ENCODE peak calls at places on chromosome 21, in seven cellular contexts. A, H, O, R, F, Q and J are unnamed samples.
A peak's percentile ranks its signal among the peaks of the same experiment; 100 is the strongest.

GRCh38 chr21:32867587-32867986 is 96.0 kb upstream of the PAXBP1 start:
- DNase-seq in A (no peak), H (no peak), O (no peak), R (no peak), F (no peak), Q (no peak), J (no peak)

GRCh38 chr21:15289896-15290841 is 225.4 kb upstream of the NRIP1 start:
- DNase-seq in A (no peak), H (peak; percentile 79), O (peak; percentile 92), R (peak; percentile 76), F (peak; percentile 16), Q (peak; percentile 91), J (no peak)

GRCh38 chr21:21200103-21200938 is 202.1 kb downstream of the NCAM2 start:
- DNase-seq in A (peak; percentile 85), H (peak; percentile 55), O (no peak), R (no peak), F (peak; percentile 31), Q (no peak), J (no peak)

GRCh38 chr21:42732033-42732410 is 78.6 kb downstream of the PDE9A start:
- DNase-seq in A (no peak), H (no peak), O (no peak), R (no peak), F (no peak), Q (no peak), J (no peak)

GRCh38 chr21:33367309-33367973 is 35.8 kb upstream of the IFNGR2 start:
- DNase-seq in A (no peak), H (no peak), O (peak; percentile 76), R (no peak), F (no peak), Q (no peak), J (no peak)

GRCh38 chr21:34027727-34028461 is 45.5 kb upstream of the MRPS6 start:
- DNase-seq in A (peak; percentile 16), H (no peak), O (no peak), R (no peak), F (no peak), Q (no peak), J (no peak)

GRCh38 chr21:45880097-45881068 is 101.2 kb upstream of the COL6A1 start:
- DNase-seq in A (peak; percentile 55), H (peak; percentile 80), O (peak; percentile 82), R (peak; percentile 90), F (peak; percentile 60), Q (peak; percentile 90), J (peak; percentile 79)

GRCh38 chr21:37565530-37566223 is 199.1 kb downstream of the DYRK1A start:
- DNase-seq in A (peak; percentile 56), H (no peak), O (no peak), R (no peak), F (no peak), Q (peak; percentile 21), J (no peak)

GRCh38 chr21:35048183-35048601 is 910 bp downstream of the RUNX1 start:
- DNase-seq in A (peak; percentile 80), H (peak; percentile 90), O (no peak), R (peak; percentile 90), F (no peak), Q (peak; percentile 66), J (no peak)

GRCh38 chr21:39209334-39209688 is 26.1 kb upstream of the PSMG1 start:
- DNase-seq in A (no peak), H (no peak), O (no peak), R (no peak), F (no peak), Q (no peak), J (no peak)

GRCh38 chr21:39204134-39204533 is 20.9 kb upstream of the PSMG1 start:
- DNase-seq in A (no peak), H (no peak), O (no peak), R (no peak), F (no peak), Q (no peak), J (no peak)

GRCh38 chr21:39208624-39209333 is 25.5 kb upstream of the PSMG1 start:
- DNase-seq in A (no peak), H (no peak), O (no peak), R (no peak), F (no peak), Q (no peak), J (no peak)
- H3K9me3 ChIP-seq in A (no peaks in the 10 kb centered on the region), H (no peaks in the 10 kb centered on the region), O (no peaks in the 10 kb centered on the region), R (no peaks in the 10 kb centered on the region), F (no peaks in the 10 kb centered on the region), Q (no peaks in the 10 kb centered on the region), J (no peaks in the 10 kb centered on the region)

DNA sequence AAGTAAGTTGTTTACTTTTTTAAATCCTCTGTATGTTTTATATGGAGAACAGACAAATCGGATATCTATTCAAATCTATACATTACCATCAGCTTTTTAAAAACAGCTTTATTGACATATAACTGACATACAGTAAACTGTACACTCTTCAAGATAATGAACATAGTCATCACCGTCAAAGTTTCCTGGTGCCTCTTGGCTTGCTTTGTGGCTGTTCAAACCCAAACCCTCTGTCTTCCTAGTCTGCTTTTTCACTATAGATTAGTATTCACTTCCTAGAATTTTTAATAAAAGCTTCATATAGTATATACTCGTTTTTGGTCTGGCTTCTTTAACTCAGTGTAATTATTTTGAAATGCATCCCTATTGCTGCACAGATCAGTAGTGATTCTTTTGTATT is 56.4 kb upstream of the TPTE start:
- DNase-seq in A (no peak), H (no peak), O (no peak), R (no peak), F (no peak), Q (no peak), J (no peak)
- H3K9me3 ChIP-seq in A (no peaks in the 10 kb centered on the region), H (no peaks in the 10 kb centered on the region), O (peaks cover 82% of the 10 kb centered on the region), R (peaks cover 44% of the 10 kb centered on the region), F (peaks cover 21% of the 10 kb centered on the region), Q (no peaks in the 10 kb centered on the region), J (no peaks in the 10 kb centered on the region)

GRCh38 chr21:7951854-7952519 is 2569.4 kb upstream of the TPTE start:
- DNase-seq in A (no peak), H (no peak), O (no peak), R (no peak), F (no peak), Q (no peak), J (no peak)
- H3K9me3 ChIP-seq in A (peaks cover 56% of the 10 kb centered on the region), H (peaks cover 82% of the 10 kb centered on the region), O (no peaks in the 10 kb centered on the region), R (no peaks in the 10 kb centered on the region), F (no peaks in the 10 kb centered on the region), Q (no peaks in the 10 kb centered on the region), J (peaks cover 68% of the 10 kb centered on the region)

DNA sequence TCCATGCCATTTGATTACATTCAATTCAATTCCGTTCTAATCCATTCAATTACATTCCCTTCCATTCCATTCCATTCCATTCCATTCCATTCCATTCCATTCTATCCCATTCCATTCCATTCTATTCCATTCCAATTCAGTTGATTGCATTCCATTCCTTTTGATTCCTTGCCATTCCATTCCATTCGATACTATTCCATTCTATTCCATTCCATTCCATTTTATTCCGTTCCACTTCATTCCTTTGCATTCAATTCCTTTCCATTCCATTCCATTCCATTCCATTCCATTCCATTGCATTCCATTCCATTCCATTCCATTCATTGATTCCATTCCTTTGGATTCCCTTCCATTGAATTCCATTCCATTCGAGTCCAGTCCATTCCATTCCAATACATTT is 2574.0 kb upstream of the TPTE start:
- DNase-seq in A (no peak), H (no peak), O (no peak), R (no peak), F (no peak), Q (no peak), J (no peak)
- H3K9me3 ChIP-seq in A (peaks cover 39% of the 10 kb centered on the region), H (peaks cover 88% of the 10 kb centered on the region), O (no peaks in the 10 kb centered on the region), R (no peaks in the 10 kb centered on the region), F (no peaks in the 10 kb centered on the region), Q (peaks cover 3% of the 10 kb centered on the region), J (peaks cover 54% of the 10 kb centered on the region)

GRCh38 chr21:29315155-29315749 is 16.5 kb downstream of the BACH1 start:
- DNase-seq in A (no peak), H (no peak), O (no peak), R (no peak), F (no peak), Q (no peak), J (no peak)
- H3K9me3 ChIP-seq in A (no peaks in the 10 kb centered on the region), H (no peaks in the 10 kb centered on the region), O (no peaks in the 10 kb centered on the region), R (no peaks in the 10 kb centered on the region), F (no peaks in the 10 kb centered on the region), Q (no peaks in the 10 kb centered on the region), J (no peaks in the 10 kb centered on the region)

GRCh38 chr21:28177008-28177603 is 815.6 kb downstream of the LTN1 start:
- DNase-seq in A (no peak), H (no peak), O (no peak), R (no peak), F (no peak), Q (peak; percentile 59), J (no peak)
- H3K9me3 ChIP-seq in A (peaks cover 4% of the 10 kb centered on the region), H (peaks cover 3% of the 10 kb centered on the region), O (no peaks in the 10 kb centered on the region), R (peaks cover under 1% of the 10 kb centered on the region), F (peaks cover 4% of the 10 kb centered on the region), Q (no peaks in the 10 kb centered on the region), J (no peaks in the 10 kb centered on the region)

GRCh38 chr21:44822484-44823178 is 4.8 kb upstream of the SUMO3 start:
- DNase-seq in A (no peak), H (no peak), O (no peak), R (no peak), F (no peak), Q (no peak), J (no peak)
- H3K9me3 ChIP-seq in A (peaks cover 42% of the 10 kb centered on the region), H (peaks cover 9% of the 10 kb centered on the region), O (peaks cover 30% of the 10 kb centered on the region), R (peaks cover 22% of the 10 kb centered on the region), F (peaks cover 54% of the 10 kb centered on the region), Q (no peaks in the 10 kb centered on the region), J (peaks cover 5% of the 10 kb centered on the region)

GRCh38 chr21:29805110-29805509 is 134.7 kb downstream of the GRIK1 start:
- DNase-seq in A (no peak), H (no peak), O (no peak), R (no peak), F (no peak), Q (no peak), J (no peak)
- H3K9me3 ChIP-seq in A (no peaks in the 10 kb centered on the region), H (no peaks in the 10 kb centered on the region), O (no peaks in the 10 kb centered on the region), R (no peaks in the 10 kb centered on the region), F (no peaks in the 10 kb centered on the region), Q (no peaks in the 10 kb centered on the region), J (no peaks in the 10 kb centered on the region)